ENCODE peak calls at places on chromosomes 1 and 21, in four cellular contexts. One of them, this sample, is unnamed.

GRCh38 chr1:107899655-107900054 is 65.3 kb downstream of the VAV3 start:
- DNase-seq in A549: no peak
- DNase-seq in HepG2: no peak
- DNase-seq in K562: no peak
- DNase-seq in this sample: no peak

GRCh38 chr1:66925558-66925910 is 744 bp downstream of the MIER1 start:
- DNase-seq in A549: no peak
- DNase-seq in HepG2: no peak
- DNase-seq in K562: no peak
- DNase-seq in this sample: no peak

GRCh38 chr1:187626056-187626455 is 797.3 kb downstream of the PLA2G4A start:
- DNase-seq in A549: no peak
- DNase-seq in HepG2: no peak
- DNase-seq in K562: no peak
- DNase-seq in this sample: no peak

GRCh38 chr1:45876000-45876399 is 72.6 kb downstream of the MAST2 start:
- DNase-seq in A549: no peak
- DNase-seq in HepG2: no peak
- DNase-seq in K562: no peak
- DNase-seq in this sample: no peak

GRCh38 chr1:94425821-94426484 is 7.8 kb downstream of the ABCD3 start:
- DNase-seq in A549: no peak
- DNase-seq in HepG2: peak
- DNase-seq in K562: no peak
- DNase-seq in this sample: no peak

GRCh38 chr21:36113647-36114428 is 21.0 kb upstream of the CBR3 start:
- DNase-seq in A549: peak
- DNase-seq in HepG2: peak
- DNase-seq in K562: no peak
- DNase-seq in this sample: no peak

GRCh38 chr1:186183970-186184628 is 191.0 kb downstream of the TPR start:
- DNase-seq in A549: no peak
- DNase-seq in HepG2: no peak
- DNase-seq in K562: no peak
- DNase-seq in this sample: peak

GRCh38 chr21:40622531-40622930 is 224.4 kb downstream of the DSCAM start:
- DNase-seq in A549: no peak
- DNase-seq in HepG2: no peak
- DNase-seq in K562: no peak
- DNase-seq in this sample: no peak

GRCh38 chr1:107093385-107093784 is 36.9 kb downstream of the PRMT6 start:
- DNase-seq in A549: no peak
- DNase-seq in HepG2: no peak
- DNase-seq in K562: no peak
- DNase-seq in this sample: no peak

GRCh38 chr1:116515702-116516101 is 55.1 kb downstream of the CD58 start:
- DNase-seq in A549: no peak
- DNase-seq in HepG2: no peak
- DNase-seq in K562: no peak
- DNase-seq in this sample: no peak

GRCh38 chr1:184975208-184975875 is 1.0 kb upstream of the NIBAN1 start:
- DNase-seq in A549: no peak
- DNase-seq in HepG2: peak
- DNase-seq in K562: no peak
- DNase-seq in this sample: no peak

GRCh38 chr1:108149796-108150467 is 50.2 kb downstream of the SLC25A24 start:
- DNase-seq in A549: no peak
- DNase-seq in HepG2: no peak
- DNase-seq in K562: no peak
- DNase-seq in this sample: no peak

GRCh38 chr21:21085206-21085605 is 87.0 kb downstream of the NCAM2 start:
- DNase-seq in A549: no peak
- DNase-seq in HepG2: no peak
- DNase-seq in K562: no peak
- DNase-seq in this sample: no peak

GRCh38 chr1:93678966-93679480 is 2.6 kb downstream of the BCAR3 start:
- DNase-seq in A549: no peak
- DNase-seq in HepG2: no peak
- DNase-seq in K562: no peak
- DNase-seq in this sample: no peak

GRCh38 chr1:115336741-115337140 is 1.3 kb downstream of the NGF start:
- DNase-seq in A549: no peak
- DNase-seq in HepG2: no peak
- DNase-seq in K562: no peak
- DNase-seq in this sample: no peak

GRCh38 chr1:222709700-222710153 is 2.6 kb downstream of the AIDA start:
- DNase-seq in A549: no peak
- DNase-seq in HepG2: no peak
- DNase-seq in K562: peak
- DNase-seq in this sample: no peak

GRCh38 chr21:46159841-46160562 is 4.6 kb upstream of the FTCD start:
- DNase-seq in A549: no peak
- DNase-seq in HepG2: no peak
- DNase-seq in K562: no peak
- DNase-seq in this sample: no peak

GRCh38 chr1:11321656-11322491 is 48.9 kb downstream of the UBIAD1 start:
- DNase-seq in A549: no peak
- DNase-seq in HepG2: no peak
- DNase-seq in K562: no peak
- DNase-seq in this sample: no peak

GRCh38 chr1:172970186-172970585 is 80.6 kb downstream of the TNFSF18 start:
- DNase-seq in A549: peak
- DNase-seq in HepG2: no peak
- DNase-seq in K562: no peak
- DNase-seq in this sample: no peak

GRCh38 chr1:8660455-8660854 is 157.0 kb downstream of the RERE start:
- DNase-seq in A549: no peak
- DNase-seq in HepG2: no peak
- DNase-seq in K562: peak
- DNase-seq in this sample: no peak

GRCh38 chr1:29306471-29307140 is 70.3 kb downstream of the PTPRU start:
- DNase-seq in A549: no peak
- DNase-seq in HepG2: no peak
- DNase-seq in K562: no peak
- DNase-seq in this sample: no peak

GRCh38 chr1:40379785-40380452 is 6.4 kb downstream of the SMAP2 start:
- DNase-seq in A549: no peak
- DNase-seq in HepG2: no peak
- DNase-seq in K562: no peak
- DNase-seq in this sample: no peak

GRCh38 chr1:221350091-221350490 is 391.8 kb downstream of the DUSP10 start:
- DNase-seq in A549: no peak
- DNase-seq in HepG2: no peak
- DNase-seq in K562: no peak
- DNase-seq in this sample: no peak
- TF ChIP-seq SMC3 in A549: no peak
- TF ChIP-seq SMC3 in HepG2: no peak
- TF ChIP-seq SMC3 in K562: no peak
- TF ChIP-seq SMC3 in this sample: no peak

DNA sequence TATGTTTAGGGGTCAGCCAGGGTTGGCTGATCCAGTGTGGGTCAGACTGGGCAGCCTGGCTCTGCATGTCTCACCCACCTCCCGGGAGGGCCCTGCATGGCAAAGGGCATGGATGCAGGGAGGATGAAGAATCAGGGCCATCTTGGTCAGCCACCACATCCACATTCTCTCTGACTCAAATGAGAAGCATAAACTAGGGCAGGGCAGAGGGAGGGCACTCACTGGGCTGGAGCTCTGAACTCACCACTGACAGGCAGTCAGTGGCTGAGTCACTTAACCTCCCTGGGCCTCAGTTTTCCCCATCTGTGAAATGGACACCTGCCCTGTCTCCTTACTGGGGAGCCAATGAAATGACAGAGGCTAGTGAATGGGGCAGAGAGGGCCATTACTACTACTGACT is 4.3 kb upstream of the CELA2A start:
- DNase-seq in A549: no peak
- DNase-seq in HepG2: no peak
- DNase-seq in K562: no peak
- DNase-seq in this sample: no peak
- TF ChIP-seq HDAC2 in A549: no peak
- TF ChIP-seq HDAC2 in HepG2: no peak
- TF ChIP-seq HDAC2 in K562: peak
- TF ChIP-seq HDAC2 in this sample: no peak

DNA sequence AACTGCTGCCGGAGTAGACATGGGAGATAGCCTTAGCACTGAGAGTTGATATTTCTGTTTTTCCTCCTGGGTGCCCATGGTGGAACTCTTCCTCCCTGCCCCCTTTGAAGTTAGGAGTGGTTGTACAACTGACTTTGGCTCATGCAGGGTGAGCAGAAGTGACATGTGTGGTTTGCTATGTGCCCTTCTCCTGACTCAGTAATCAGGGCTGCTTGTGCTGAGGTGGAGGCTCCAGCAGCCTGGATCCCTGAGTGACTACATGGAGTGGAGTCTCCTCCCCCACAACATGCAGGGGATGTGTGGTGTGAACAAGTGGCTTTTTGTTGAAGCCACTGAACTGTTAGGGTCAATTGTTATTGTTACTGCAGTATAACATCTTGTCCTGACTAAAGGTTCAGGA is 261.6 kb downstream of the CAMTA1 start:
- DNase-seq in A549: no peak
- DNase-seq in HepG2: no peak
- DNase-seq in K562: no peak
- DNase-seq in this sample: no peak
- TF ChIP-seq SMC3 in A549: no peak
- TF ChIP-seq SMC3 in HepG2: no peak
- TF ChIP-seq SMC3 in K562: no peak
- TF ChIP-seq SMC3 in this sample: no peak

GRCh38 chr1:111855260-111855659 is 99.6 kb downstream of the DDX20 start:
- DNase-seq in A549: no peak
- DNase-seq in HepG2: no peak
- DNase-seq in K562: no peak
- DNase-seq in this sample: no peak

GRCh38 chr1:111862599-111862998 is 106.9 kb downstream of the DDX20 start:
- DNase-seq in A549: no peak
- DNase-seq in HepG2: no peak
- DNase-seq in K562: no peak
- DNase-seq in this sample: no peak

GRCh38 chr1:111852216-111852615 is 96.5 kb downstream of the DDX20 start:
- DNase-seq in A549: no peak
- DNase-seq in HepG2: no peak
- DNase-seq in K562: no peak
- DNase-seq in this sample: no peak

GRCh38 chr1:111856411-111857135 is 100.9 kb downstream of the DDX20 start:
- DNase-seq in A549: no peak
- DNase-seq in HepG2: no peak
- DNase-seq in K562: no peak
- DNase-seq in this sample: no peak

GRCh38 chr1:111857251-111857651 is 101.5 kb downstream of the DDX20 start:
- DNase-seq in A549: no peak
- DNase-seq in HepG2: no peak
- DNase-seq in K562: no peak
- DNase-seq in this sample: no peak
- TF ChIP-seq HDAC2 in A549: no peak
- TF ChIP-seq HDAC2 in HepG2: no peak
- TF ChIP-seq HDAC2 in K562: no peak
- TF ChIP-seq HDAC2 in this sample: no peak

GRCh38 chr21:32562426-32562825 is 22.9 kb downstream of the TCP10L start:
- DNase-seq in A549: no peak
- DNase-seq in HepG2: no peak
- DNase-seq in K562: no peak
- DNase-seq in this sample: no peak

GRCh38 chr21:32559004-32559610 is 26.2 kb downstream of the TCP10L start:
- DNase-seq in A549: no peak
- DNase-seq in HepG2: no peak
- DNase-seq in K562: no peak
- DNase-seq in this sample: no peak

GRCh38 chr21:32560896-32561295 is 24.4 kb downstream of the TCP10L start:
- DNase-seq in A549: no peak
- DNase-seq in HepG2: no peak
- DNase-seq in K562: no peak
- DNase-seq in this sample: no peak

GRCh38 chr21:32565856-32566465 is 19.4 kb downstream of the TCP10L start:
- DNase-seq in A549: no peak
- DNase-seq in HepG2: no peak
- DNase-seq in K562: no peak
- DNase-seq in this sample: no peak

GRCh38 chr21:32562915-32563314 is 22.4 kb downstream of the TCP10L start:
- DNase-seq in A549: no peak
- DNase-seq in HepG2: no peak
- DNase-seq in K562: no peak
- DNase-seq in this sample: no peak
- TF ChIP-seq SMC3 in A549: no peak
- TF ChIP-seq SMC3 in HepG2: no peak
- TF ChIP-seq SMC3 in K562: no peak
- TF ChIP-seq SMC3 in this sample: no peak

DNA sequence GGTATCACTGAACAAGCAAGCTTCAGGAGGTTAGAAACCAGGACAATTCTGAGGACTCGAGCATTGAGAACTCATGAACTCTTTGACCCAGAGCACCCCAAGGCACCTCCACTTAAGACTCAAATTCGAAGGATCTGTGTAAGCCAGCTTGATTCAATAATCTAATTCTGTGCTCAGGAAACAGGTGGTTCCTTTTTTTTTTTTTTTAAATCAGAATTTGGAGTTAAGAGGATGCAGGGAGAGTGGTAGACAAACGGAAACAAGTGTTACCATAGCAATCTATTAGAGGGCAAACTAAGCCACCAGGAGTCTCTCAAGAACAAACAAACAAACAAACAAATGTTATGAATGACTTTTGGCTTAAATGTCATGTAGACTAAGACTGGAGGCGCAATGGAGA is 53.8 kb upstream of the DPH5 start:
- DNase-seq in A549: no peak
- DNase-seq in HepG2: no peak
- DNase-seq in K562: no peak
- DNase-seq in this sample: no peak
- TF ChIP-seq HDAC2 in A549: no peak
- TF ChIP-seq HDAC2 in HepG2: no peak
- TF ChIP-seq HDAC2 in K562: no peak
- TF ChIP-seq HDAC2 in this sample: no peak

GRCh38 chr1:84117868-84118267 is 26.2 kb upstream of the PRKACB start:
- DNase-seq in A549: no peak
- DNase-seq in HepG2: no peak
- DNase-seq in K562: no peak
- DNase-seq in this sample: no peak
- TF ChIP-seq SMC3 in A549: no peak
- TF ChIP-seq SMC3 in HepG2: no peak
- TF ChIP-seq SMC3 in K562: no peak
- TF ChIP-seq SMC3 in this sample: no peak

GRCh38 chr1:34927316-34927715 is 2.1 kb downstream of the DLGAP3 start:
- DNase-seq in A549: no peak
- DNase-seq in HepG2: no peak
- DNase-seq in K562: no peak
- DNase-seq in this sample: no peak

GRCh38 chr1:34928066-34928864 is 1.2 kb downstream of the DLGAP3 start:
- DNase-seq in A549: no peak
- DNase-seq in HepG2: no peak
- DNase-seq in K562: no peak
- DNase-seq in this sample: no peak

GRCh38 chr1:34929853-34930701 is 627 bp upstream of the DLGAP3 start:
- DNase-seq in A549: no peak
- DNase-seq in HepG2: no peak
- DNase-seq in K562: no peak
- DNase-seq in this sample: no peak

GRCh38 chr1:34929497-34929852 is at the start of gene DLGAP3:
- DNase-seq in A549: no peak
- DNase-seq in HepG2: no peak
- DNase-seq in K562: peak
- DNase-seq in this sample: no peak

GRCh38 chr1:34928865-34929496 is 469 bp downstream of the DLGAP3 start:
- DNase-seq in A549: no peak
- DNase-seq in HepG2: no peak
- DNase-seq in K562: peak
- DNase-seq in this sample: no peak
- TF ChIP-seq HDAC2 in A549: no peak
- TF ChIP-seq HDAC2 in HepG2: no peak
- TF ChIP-seq HDAC2 in K562: no peak
- TF ChIP-seq HDAC2 in this sample: no peak